ENCODE peak calls at places on chromosomes 5 and 9, in four cellular contexts. R, D, Y and W are unnamed samples.

GRCh38 chr5:32280656-32281081 is 32.1 kb downstream of the MTMR12 start:
- DNase-seq in R (no peak), D (no peak), Y (no peak), W (no peak)

GRCh38 chr5:45454114-45454513 is 242.1 kb downstream of the HCN1 start:
- DNase-seq in R (no peak), D (no peak), Y (no peak), W (no peak)

GRCh38 chr9:135476981-135477380 is 2.6 kb upstream of the PPP1R26 start:
- DNase-seq in R (no peak), D (no peak), Y (no peak), W (no peak)

GRCh38 chr9:136326061-136326776 is 1.1 kb upstream of the GPSM1 start:
- DNase-seq in R (no peak), D (no peak), Y (no peak), W (no peak)

GRCh38 chr5:6576861-6577501 is 55.9 kb downstream of the NSUN2 start:
- DNase-seq in R (peak), D (no peak), Y (no peak), W (peak)

GRCh38 chr9:75064307-75065025 is 23.5 kb downstream of the NMRK1 start:
- DNase-seq in R (no peak), D (no peak), Y (no peak), W (no peak)

GRCh38 chr9:136385015-136385414 is 11.5 kb upstream of the CARD9 start:
- DNase-seq in R (no peak), D (no peak), Y (no peak), W (no peak)

GRCh38 chr5:98961665-98962344 is 33.0 kb upstream of the CHD1 start:
- DNase-seq in R (no peak), D (no peak), Y (no peak), W (no peak)

GRCh38 chr9:108151161-108151586 is 661.6 kb upstream of the KLF4 start:
- DNase-seq in R (no peak), D (no peak), Y (no peak), W (no peak)

GRCh38 chr5:18114161-18114802 is 480.0 kb downstream of the TAF11L14 start:
- DNase-seq in R (no peak), D (no peak), Y (no peak), W (no peak)

GRCh38 chr5:100690036-100690560 is 154.9 kb downstream of the FAM174A start:
- DNase-seq in R (no peak), D (no peak), Y (no peak), W (no peak)

GRCh38 chr5:21807953-21808352 is 1045.2 kb downstream of the CDH12 start:
- DNase-seq in R (no peak), D (no peak), Y (no peak), W (no peak)

GRCh38 chr9:118318770-118319443 is 614.7 kb downstream of the TLR4 start:
- DNase-seq in R (no peak), D (no peak), Y (no peak), W (no peak)

GRCh38 chr9:129174724-129175514 is 3.1 kb downstream of the IER5L start:
- DNase-seq in R (no peak), D (peak), Y (peak), W (peak)

GRCh38 chr9:6759114-6759977 is 1.6 kb downstream of the KDM4C start:
- DNase-seq in R (no peak), D (peak), Y (no peak), W (no peak)

GRCh38 chr9:76441551-76442322 is 17.2 kb upstream of the GCNT1 start:
- DNase-seq in R (no peak), D (no peak), Y (no peak), W (no peak)

DNA sequence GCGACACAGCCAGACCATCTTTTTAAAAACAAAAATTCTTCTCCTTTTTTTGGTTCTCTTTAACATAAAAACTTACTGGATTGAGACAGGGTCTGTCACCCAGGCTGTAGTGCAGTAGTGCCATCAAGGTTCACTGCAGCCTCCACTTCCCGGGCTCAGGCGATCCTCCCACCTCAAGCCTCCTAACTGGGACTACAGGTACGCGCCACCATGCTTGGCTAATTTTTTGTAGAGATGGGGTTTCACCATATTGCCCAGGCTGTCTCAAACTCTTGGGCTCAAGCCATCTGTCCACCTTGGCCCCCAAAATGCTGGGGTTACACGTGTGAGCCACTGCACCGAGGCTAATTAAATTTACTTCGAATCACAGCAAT is 13.8 kb downstream of the HNRNPK start:
- DNase-seq in R (no peak), D (no peak), Y (no peak), W (no peak)
- TF ChIP-seq POLR2AphosphoS5 in R (no peak), D (no peak), Y (no peak), W (no peak)

DNA sequence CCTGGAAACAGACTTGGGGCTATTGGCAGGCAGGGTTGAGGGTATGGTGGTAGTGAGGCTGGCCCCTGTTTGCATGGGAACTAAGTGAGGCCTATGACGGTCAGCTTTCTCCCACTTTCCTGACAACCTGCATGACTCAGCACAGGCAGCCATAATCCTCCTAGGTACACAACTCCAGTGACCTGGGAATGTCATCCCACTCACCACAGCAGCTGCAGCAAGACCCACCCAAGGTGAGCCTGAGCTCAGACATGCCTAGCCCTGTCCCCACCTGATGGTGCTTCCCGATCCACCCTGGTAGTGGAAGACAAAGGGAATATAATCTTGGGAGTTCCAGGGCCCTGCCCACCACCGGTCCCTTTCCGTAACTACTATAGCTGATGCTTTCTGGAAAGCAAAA is 178.7 kb downstream of the NDUFS4 start:
- DNase-seq in R (no peak), D (no peak), Y (no peak), W (no peak)
- TF ChIP-seq POLR2AphosphoS5 in R (no peak), D (no peak), Y (no peak), W (no peak)

GRCh38 chr9:81193362-81194339 is 495.7 kb downstream of the TLE1 start:
- DNase-seq in R (peak), D (no peak), Y (no peak), W (no peak)
- TF ChIP-seq POLR2AphosphoS5 in R (no peak), D (no peak), Y (no peak), W (no peak)

GRCh38 chr9:127953768-127954505 is 16.3 kb upstream of the DPM2 start:
- DNase-seq in R (no peak), D (no peak), Y (no peak), W (no peak)

GRCh38 chr9:127949827-127950512 is 12.3 kb upstream of the DPM2 start:
- DNase-seq in R (no peak), D (no peak), Y (no peak), W (no peak)

GRCh38 chr9:127946728-127947127 is 9.1 kb upstream of the DPM2 start:
- DNase-seq in R (no peak), D (no peak), Y (no peak), W (no peak)

GRCh38 chr9:127947841-127948710 is 10.4 kb upstream of the DPM2 start:
- DNase-seq in R (no peak), D (no peak), Y (no peak), W (no peak)

GRCh38 chr9:127950513-127951210 is 13.0 kb upstream of the DPM2 start:
- DNase-seq in R (no peak), D (no peak), Y (no peak), W (no peak)
- TF ChIP-seq POLR2AphosphoS5 in R (no peak), D (peak), Y (no peak), W (peak)

GRCh38 chr9:115116620-115117284 is 1.2 kb downstream of the TNC start:
- DNase-seq in R (no peak), D (no peak), Y (no peak), W (no peak)

GRCh38 chr9:115115924-115116323 is 2.0 kb downstream of the TNC start:
- DNase-seq in R (no peak), D (no peak), Y (no peak), W (peak)

GRCh38 chr9:115114541-115114940 is 3.4 kb downstream of the TNC start:
- DNase-seq in R (no peak), D (no peak), Y (no peak), W (no peak)

GRCh38 chr9:115114084-115114483 is 3.9 kb downstream of the TNC start:
- DNase-seq in R (no peak), D (no peak), Y (no peak), W (no peak)

DNA sequence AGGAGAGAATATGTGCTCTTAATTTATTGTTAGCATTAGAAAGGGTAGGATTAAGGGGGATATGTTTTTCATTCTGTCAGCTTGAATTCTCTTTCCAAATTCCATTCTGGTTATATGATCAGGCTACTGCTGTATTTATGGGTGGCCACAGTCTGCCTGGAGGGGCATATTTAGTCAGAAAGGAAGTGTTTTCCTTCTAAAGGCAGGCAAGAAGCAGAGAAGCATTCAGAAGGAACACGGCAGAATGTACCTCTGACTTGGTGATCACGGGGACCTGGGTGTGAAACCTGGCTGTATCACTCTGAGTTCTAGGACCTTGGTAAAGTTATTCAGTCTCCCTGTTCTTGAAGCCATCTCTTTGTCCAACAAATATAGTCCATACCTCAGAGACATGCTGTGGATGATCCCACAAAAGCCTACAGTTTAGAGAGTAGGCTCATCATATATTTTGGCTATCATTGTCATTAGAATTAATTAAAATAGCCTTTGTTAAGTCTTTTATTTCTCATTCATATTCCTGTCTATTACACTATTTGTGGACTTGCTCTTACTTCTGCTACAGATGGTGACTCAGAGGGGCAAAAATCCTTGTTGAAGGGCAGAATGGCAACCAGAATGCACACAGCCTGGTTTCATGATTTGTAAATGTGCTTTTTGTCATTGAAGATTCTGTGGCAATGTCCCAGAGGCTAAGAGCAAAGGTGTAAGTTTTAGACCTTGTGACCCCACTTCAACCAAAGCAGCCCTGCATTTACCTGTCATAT is 2.7 kb downstream of the TNC start:
- DNase-seq in R (no peak), D (no peak), Y (no peak), W (peak)
- TF ChIP-seq POLR2AphosphoS5 in R (no peak), D (no peak), Y (no peak), W (peak)

DNA sequence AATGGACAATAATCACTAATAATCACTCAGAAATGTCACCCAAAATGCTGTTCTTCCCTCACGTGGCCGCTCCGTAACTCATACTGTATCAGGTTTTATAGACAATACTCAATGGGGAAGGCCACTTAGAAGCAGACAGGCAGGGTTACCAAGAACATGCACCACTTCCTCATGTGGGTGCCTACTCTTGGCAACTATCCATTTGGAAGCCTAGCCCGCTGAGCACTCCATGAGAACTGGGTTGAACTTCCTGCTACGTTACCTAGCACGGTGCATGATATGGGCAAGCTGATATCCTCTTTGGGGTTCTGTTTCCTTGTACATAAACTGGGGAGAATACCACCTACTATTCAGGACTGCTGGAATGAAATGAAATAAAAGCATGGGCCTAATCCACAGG is 14.3 kb downstream of the DAP start:
- DNase-seq in R (no peak), D (peak), Y (no peak), W (no peak)
- TF ChIP-seq POLR2AphosphoS5 in R (no peak), D (no peak), Y (no peak), W (no peak)

GRCh38 chr5:171668097-171668412 is 117.6 kb upstream of the SMIM23 start:
- DNase-seq in R (no peak), D (no peak), Y (no peak), W (no peak)
- TF ChIP-seq POLR2AphosphoS5 in R (no peak), D (no peak), Y (no peak), W (no peak)

DNA sequence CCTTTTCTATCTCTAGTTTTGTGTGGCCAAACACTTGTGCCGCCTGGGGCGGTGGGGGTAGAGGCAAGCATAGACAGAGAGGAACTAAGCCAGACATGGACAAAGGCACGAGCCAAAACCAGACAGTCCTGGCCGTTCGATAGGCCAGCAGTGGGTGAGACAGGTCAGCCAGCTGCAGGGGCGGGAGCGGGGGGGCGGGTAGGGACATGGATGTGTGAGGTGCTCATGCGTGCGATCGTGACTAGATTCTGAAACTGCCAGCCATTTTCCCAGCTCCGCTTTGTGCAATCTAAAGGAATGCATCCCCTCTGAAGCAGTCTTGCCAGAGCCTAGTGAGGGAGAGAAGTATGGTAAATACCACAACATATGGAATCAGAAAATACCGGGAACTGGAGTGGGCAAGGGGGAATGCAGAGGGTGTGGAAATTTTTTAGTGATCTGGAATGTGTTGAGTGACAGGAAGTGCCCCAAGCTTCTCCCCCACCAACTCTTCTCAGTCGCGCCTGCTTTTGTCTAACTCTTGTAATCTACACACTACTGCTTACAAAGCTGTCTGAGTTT is 111.9 kb downstream of the NR6A1 start:
- DNase-seq in R (no peak), D (peak), Y (peak), W (peak)
- TF ChIP-seq POLR2AphosphoS5 in R (no peak), D (peak), Y (no peak), W (peak)

DNA sequence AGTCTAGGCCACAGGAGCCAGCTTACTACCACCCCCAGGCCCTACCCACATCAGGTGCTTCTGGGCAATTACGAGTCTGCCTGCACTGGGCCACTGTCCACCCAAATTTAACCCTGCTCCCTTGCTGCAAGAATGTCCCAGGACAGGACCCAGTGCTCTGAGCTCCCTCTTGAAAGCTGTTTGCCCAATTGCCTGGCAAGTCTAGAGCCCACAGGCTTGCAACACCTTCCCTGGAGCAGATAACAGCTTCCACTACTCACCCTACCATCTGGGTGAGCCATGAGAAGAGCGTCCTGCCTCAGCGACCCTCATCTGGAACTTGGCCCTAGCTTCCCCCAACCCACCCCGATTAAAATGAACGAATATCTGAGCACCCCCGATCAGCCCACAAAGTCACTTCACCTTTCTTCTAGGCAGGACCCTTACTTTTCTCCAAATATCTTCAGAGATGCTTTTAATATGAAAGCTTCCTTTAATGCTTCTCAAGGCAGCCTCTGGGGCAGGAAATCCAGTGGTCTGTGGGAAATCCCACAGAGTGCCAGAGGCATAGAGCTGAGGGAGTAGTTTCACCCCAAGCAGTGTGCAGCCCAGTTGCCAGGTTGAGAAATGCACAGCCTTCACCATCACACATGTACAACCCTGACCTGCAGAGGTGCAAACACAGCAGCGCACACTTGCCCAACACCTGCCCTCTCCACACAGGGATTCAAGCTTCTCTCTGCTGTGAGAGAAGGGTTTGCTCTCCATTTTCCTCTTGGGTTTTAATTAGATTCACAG is 10.6 kb downstream of the ACSL6 start:
- DNase-seq in R (no peak), D (peak), Y (no peak), W (no peak)
- TF ChIP-seq POLR2AphosphoS5 in R (no peak), D (no peak), Y (no peak), W (no peak)